ENCODE peak calls at places on chromosomes 16 and 17, in six cellular contexts. One of them, this sample, is unnamed.

GRCh38 chr16:82062645-82063058 is 27.6 kb downstream of the HSD17B2 start:
- DNase-seq in fibroblast of pulmonary artery: peak
- DNase-seq in breast epithelium: no peak
- DNase-seq in transverse colon: no peak
- DNase-seq in cardiac fibroblast: peak
- DNase-seq in CD8-positive, alpha-beta T cell: no peak
- DNase-seq in this sample: no peak

GRCh38 chr16:58128721-58129096 is 472 bp downstream of the CFAP20 start:
- DNase-seq in fibroblast of pulmonary artery: no peak
- DNase-seq in breast epithelium: no peak
- DNase-seq in transverse colon: no peak
- DNase-seq in cardiac fibroblast: no peak
- DNase-seq in CD8-positive, alpha-beta T cell: no peak
- DNase-seq in this sample: no peak

GRCh38 chr17:65099941-65100315 is 37.2 kb upstream of the RGS9 start:
- DNase-seq in fibroblast of pulmonary artery: peak
- DNase-seq in breast epithelium: peak
- DNase-seq in transverse colon: peak
- DNase-seq in cardiac fibroblast: peak
- DNase-seq in CD8-positive, alpha-beta T cell: peak
- DNase-seq in this sample: no peak

GRCh38 chr17:6231886-6232767 is 161.9 kb downstream of the WSCD1 start:
- DNase-seq in fibroblast of pulmonary artery: no peak
- DNase-seq in breast epithelium: no peak
- DNase-seq in transverse colon: no peak
- DNase-seq in cardiac fibroblast: no peak
- DNase-seq in CD8-positive, alpha-beta T cell: no peak
- DNase-seq in this sample: no peak

GRCh38 chr17:58391302-58391984 is 25.9 kb downstream of the RNF43 start:
- DNase-seq in fibroblast of pulmonary artery: peak
- DNase-seq in breast epithelium: peak
- DNase-seq in transverse colon: peak
- DNase-seq in cardiac fibroblast: peak
- DNase-seq in CD8-positive, alpha-beta T cell: no peak
- DNase-seq in this sample: no peak

GRCh38 chr16:78196527-78196926 is 97.1 kb downstream of the WWOX start:
- DNase-seq in fibroblast of pulmonary artery: no peak
- DNase-seq in breast epithelium: no peak
- DNase-seq in transverse colon: no peak
- DNase-seq in cardiac fibroblast: no peak
- DNase-seq in CD8-positive, alpha-beta T cell: no peak
- DNase-seq in this sample: no peak

GRCh38 chr16:11792404-11793260 is 4.4 kb downstream of the ZC3H7A start:
- DNase-seq in fibroblast of pulmonary artery: no peak
- DNase-seq in breast epithelium: no peak
- DNase-seq in transverse colon: peak
- DNase-seq in cardiac fibroblast: no peak
- DNase-seq in CD8-positive, alpha-beta T cell: no peak
- DNase-seq in this sample: no peak

GRCh38 chr17:43199633-43200032 is 12.0 kb upstream of the TMEM106A start:
- DNase-seq in fibroblast of pulmonary artery: no peak
- DNase-seq in breast epithelium: no peak
- DNase-seq in transverse colon: no peak
- DNase-seq in cardiac fibroblast: no peak
- DNase-seq in CD8-positive, alpha-beta T cell: no peak
- DNase-seq in this sample: no peak

GRCh38 chr16:15849209-15849981 is 7.4 kb downstream of the MYH11 start:
- DNase-seq in fibroblast of pulmonary artery: no peak
- DNase-seq in breast epithelium: no peak
- DNase-seq in transverse colon: no peak
- DNase-seq in cardiac fibroblast: no peak
- DNase-seq in CD8-positive, alpha-beta T cell: no peak
- DNase-seq in this sample: no peak

GRCh38 chr16:85258616-85259015 is 146.3 kb upstream of the CIBAR2 start:
- DNase-seq in fibroblast of pulmonary artery: no peak
- DNase-seq in breast epithelium: no peak
- DNase-seq in transverse colon: no peak
- DNase-seq in cardiac fibroblast: no peak
- DNase-seq in CD8-positive, alpha-beta T cell: no peak
- DNase-seq in this sample: no peak

GRCh38 chr16:29784901-29785500 is 5.5 kb upstream of the KIF22 start:
- DNase-seq in fibroblast of pulmonary artery: peak
- DNase-seq in breast epithelium: no peak
- DNase-seq in transverse colon: peak
- DNase-seq in cardiac fibroblast: peak
- DNase-seq in CD8-positive, alpha-beta T cell: peak
- DNase-seq in this sample: no peak

GRCh38 chr17:29615048-29615385 is 7.7 kb downstream of the CORO6 start:
- DNase-seq in fibroblast of pulmonary artery: no peak
- DNase-seq in breast epithelium: no peak
- DNase-seq in transverse colon: peak
- DNase-seq in cardiac fibroblast: no peak
- DNase-seq in CD8-positive, alpha-beta T cell: peak
- DNase-seq in this sample: no peak

GRCh38 chr17:72967963-72968585 is 124.4 kb downstream of the SLC39A11 start:
- DNase-seq in fibroblast of pulmonary artery: no peak
- DNase-seq in breast epithelium: no peak
- DNase-seq in transverse colon: no peak
- DNase-seq in cardiac fibroblast: no peak
- DNase-seq in CD8-positive, alpha-beta T cell: no peak
- DNase-seq in this sample: no peak

GRCh38 chr17:45771473-45771959 is 12.6 kb upstream of the CRHR1 start:
- DNase-seq in fibroblast of pulmonary artery: no peak
- DNase-seq in breast epithelium: no peak
- DNase-seq in transverse colon: no peak
- DNase-seq in cardiac fibroblast: no peak
- DNase-seq in CD8-positive, alpha-beta T cell: no peak
- DNase-seq in this sample: no peak

GRCh38 chr16:84284168-84284722 is 10.4 kb upstream of the WFDC1 start:
- DNase-seq in fibroblast of pulmonary artery: peak
- DNase-seq in breast epithelium: no peak
- DNase-seq in transverse colon: peak
- DNase-seq in cardiac fibroblast: peak
- DNase-seq in CD8-positive, alpha-beta T cell: no peak
- DNase-seq in this sample: no peak

GRCh38 chr16:68539704-68540370 is 746 bp downstream of the ZFP90 start:
- DNase-seq in fibroblast of pulmonary artery: no peak
- DNase-seq in breast epithelium: no peak
- DNase-seq in transverse colon: no peak
- DNase-seq in cardiac fibroblast: peak
- DNase-seq in CD8-positive, alpha-beta T cell: peak
- DNase-seq in this sample: no peak

GRCh38 chr17:63002625-63003024 is 36.6 kb downstream of the TANC2 start:
- DNase-seq in fibroblast of pulmonary artery: no peak
- DNase-seq in breast epithelium: no peak
- DNase-seq in transverse colon: no peak
- DNase-seq in cardiac fibroblast: no peak
- DNase-seq in CD8-positive, alpha-beta T cell: no peak
- DNase-seq in this sample: no peak

GRCh38 chr17:289409-289808 is 63.2 kb downstream of the RPH3AL start:
- DNase-seq in fibroblast of pulmonary artery: no peak
- DNase-seq in breast epithelium: no peak
- DNase-seq in transverse colon: no peak
- DNase-seq in cardiac fibroblast: no peak
- DNase-seq in CD8-positive, alpha-beta T cell: no peak
- DNase-seq in this sample: no peak

GRCh38 chr16:47834485-47835024 is 321.2 kb downstream of the ABCC12 start:
- DNase-seq in fibroblast of pulmonary artery: no peak
- DNase-seq in breast epithelium: no peak
- DNase-seq in transverse colon: no peak
- DNase-seq in cardiac fibroblast: no peak
- DNase-seq in CD8-positive, alpha-beta T cell: no peak
- DNase-seq in this sample: no peak

GRCh38 chr17:44097110-44097810 is 26.2 kb downstream of the HDAC5 start:
- DNase-seq in fibroblast of pulmonary artery: peak
- DNase-seq in breast epithelium: no peak
- DNase-seq in transverse colon: no peak
- DNase-seq in cardiac fibroblast: peak
- DNase-seq in CD8-positive, alpha-beta T cell: no peak
- DNase-seq in this sample: no peak

GRCh38 chr17:67067571-67068517 is 23.5 kb downstream of the CACNG1 start:
- DNase-seq in fibroblast of pulmonary artery: no peak
- DNase-seq in breast epithelium: no peak
- DNase-seq in transverse colon: no peak
- DNase-seq in cardiac fibroblast: no peak
- DNase-seq in CD8-positive, alpha-beta T cell: no peak
- DNase-seq in this sample: no peak

GRCh38 chr16:49858200-49859129 is 2.6 kb upstream of the ZNF423 start:
- DNase-seq in fibroblast of pulmonary artery: peak
- DNase-seq in breast epithelium: no peak
- DNase-seq in transverse colon: peak
- DNase-seq in cardiac fibroblast: peak
- DNase-seq in CD8-positive, alpha-beta T cell: no peak
- DNase-seq in this sample: no peak

GRCh38 chr17:62860962-62861873 is 53.1 kb upstream of the MARCHF10 start:
- DNase-seq in fibroblast of pulmonary artery: no peak
- DNase-seq in breast epithelium: no peak
- DNase-seq in transverse colon: no peak
- DNase-seq in cardiac fibroblast: peak
- DNase-seq in CD8-positive, alpha-beta T cell: no peak
- DNase-seq in this sample: no peak

GRCh38 chr17:81929253-81930141 is 2.0 kb upstream of the MAFG start:
- DNase-seq in fibroblast of pulmonary artery: no peak
- DNase-seq in breast epithelium: no peak
- DNase-seq in transverse colon: no peak
- DNase-seq in cardiac fibroblast: no peak
- DNase-seq in CD8-positive, alpha-beta T cell: no peak
- DNase-seq in this sample: no peak
- H3K4me3 ChIP-seq in fibroblast of pulmonary artery: no peak
- H3K4me3 ChIP-seq in breast epithelium: no peak
- H3K4me3 ChIP-seq in transverse colon: no peak
- H3K4me3 ChIP-seq in cardiac fibroblast: no peak
- H3K4me3 ChIP-seq in CD8-positive, alpha-beta T cell: no peak
- H3K4me3 ChIP-seq in this sample: no peak

GRCh38 chr16:79278506-79278905 is 322.0 kb downstream of the MAF start:
- DNase-seq in fibroblast of pulmonary artery: no peak
- DNase-seq in breast epithelium: no peak
- DNase-seq in transverse colon: peak
- DNase-seq in cardiac fibroblast: no peak
- DNase-seq in CD8-positive, alpha-beta T cell: peak
- DNase-seq in this sample: no peak
- H3K4me3 ChIP-seq in fibroblast of pulmonary artery: no peak
- H3K4me3 ChIP-seq in breast epithelium: no peak
- H3K4me3 ChIP-seq in transverse colon: no peak
- H3K4me3 ChIP-seq in cardiac fibroblast: no peak
- H3K4me3 ChIP-seq in CD8-positive, alpha-beta T cell: no peak
- H3K4me3 ChIP-seq in this sample: no peak

GRCh38 chr16:75065808-75066149 is 50.8 kb downstream of the LDHD start:
- DNase-seq in fibroblast of pulmonary artery: no peak
- DNase-seq in breast epithelium: no peak
- DNase-seq in transverse colon: peak
- DNase-seq in cardiac fibroblast: no peak
- DNase-seq in CD8-positive, alpha-beta T cell: no peak
- DNase-seq in this sample: no peak

GRCh38 chr16:75063549-75064082 is 53.0 kb downstream of the LDHD start:
- DNase-seq in fibroblast of pulmonary artery: no peak
- DNase-seq in breast epithelium: no peak
- DNase-seq in transverse colon: no peak
- DNase-seq in cardiac fibroblast: no peak
- DNase-seq in CD8-positive, alpha-beta T cell: no peak
- DNase-seq in this sample: no peak

GRCh38 chr16:75062944-75063444 is 53.6 kb downstream of the LDHD start:
- DNase-seq in fibroblast of pulmonary artery: no peak
- DNase-seq in breast epithelium: no peak
- DNase-seq in transverse colon: no peak
- DNase-seq in cardiac fibroblast: no peak
- DNase-seq in CD8-positive, alpha-beta T cell: no peak
- DNase-seq in this sample: no peak

GRCh38 chr16:75065149-75065807 is 51.3 kb downstream of the LDHD start:
- DNase-seq in fibroblast of pulmonary artery: no peak
- DNase-seq in breast epithelium: no peak
- DNase-seq in transverse colon: peak
- DNase-seq in cardiac fibroblast: no peak
- DNase-seq in CD8-positive, alpha-beta T cell: peak
- DNase-seq in this sample: no peak

DNA sequence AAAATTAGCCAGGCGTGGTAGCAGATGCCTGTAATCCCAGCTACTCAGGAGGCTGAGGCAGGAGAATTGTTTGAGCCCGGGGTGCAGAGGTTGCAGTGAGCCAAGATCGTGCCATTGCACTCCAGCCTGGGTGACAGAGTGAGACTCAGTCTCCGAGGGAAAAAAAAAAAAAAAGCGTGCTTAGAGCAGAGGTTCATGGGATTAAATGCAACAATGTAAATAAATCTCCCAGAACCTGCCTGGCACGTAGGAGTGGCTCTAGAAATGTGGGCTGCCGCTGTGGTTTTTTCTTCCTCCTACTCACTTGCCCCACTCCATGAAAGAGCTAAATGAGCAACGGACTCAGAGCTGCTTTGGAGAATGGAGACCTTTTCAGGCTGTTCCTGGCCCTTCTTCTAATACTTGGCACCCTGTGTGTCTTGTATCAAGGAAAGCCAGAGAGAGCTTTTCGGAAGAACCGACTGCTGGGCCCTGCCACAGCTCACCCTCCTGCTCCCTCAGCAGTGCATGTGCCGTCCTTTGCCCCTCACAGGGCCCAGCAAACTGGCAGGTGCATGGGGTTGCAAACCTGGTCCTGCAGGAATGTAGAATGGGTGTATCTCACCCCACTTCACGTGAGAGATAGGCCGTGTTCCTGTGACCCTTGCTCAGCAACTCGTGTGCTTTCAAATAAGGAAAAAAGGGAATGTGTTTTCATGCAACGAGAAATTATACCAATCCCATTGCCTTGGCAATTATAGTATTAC is 52.0 kb downstream of the LDHD start:
- DNase-seq in fibroblast of pulmonary artery: no peak
- DNase-seq in breast epithelium: peak
- DNase-seq in transverse colon: peak
- DNase-seq in cardiac fibroblast: no peak
- DNase-seq in CD8-positive, alpha-beta T cell: peak
- DNase-seq in this sample: no peak
- H3K4me3 ChIP-seq in fibroblast of pulmonary artery: no peak
- H3K4me3 ChIP-seq in breast epithelium: no peak
- H3K4me3 ChIP-seq in transverse colon: no peak
- H3K4me3 ChIP-seq in cardiac fibroblast: no peak
- H3K4me3 ChIP-seq in CD8-positive, alpha-beta T cell: peak
- H3K4me3 ChIP-seq in this sample: peak

GRCh38 chr16:2928796-2929195 is 17.1 kb downstream of the FLYWCH1 start:
- DNase-seq in fibroblast of pulmonary artery: no peak
- DNase-seq in breast epithelium: no peak
- DNase-seq in transverse colon: no peak
- DNase-seq in cardiac fibroblast: no peak
- DNase-seq in CD8-positive, alpha-beta T cell: no peak
- DNase-seq in this sample: no peak

GRCh38 chr16:2925951-2926659 is 14.4 kb downstream of the FLYWCH1 start:
- DNase-seq in fibroblast of pulmonary artery: no peak
- DNase-seq in breast epithelium: no peak
- DNase-seq in transverse colon: no peak
- DNase-seq in cardiac fibroblast: no peak
- DNase-seq in CD8-positive, alpha-beta T cell: no peak
- DNase-seq in this sample: no peak

GRCh38 chr16:2924901-2925820 is 13.4 kb downstream of the FLYWCH1 start:
- DNase-seq in fibroblast of pulmonary artery: no peak
- DNase-seq in breast epithelium: no peak
- DNase-seq in transverse colon: no peak
- DNase-seq in cardiac fibroblast: no peak
- DNase-seq in CD8-positive, alpha-beta T cell: no peak
- DNase-seq in this sample: no peak

GRCh38 chr16:2929693-2930092 is 18.0 kb downstream of the FLYWCH1 start:
- DNase-seq in fibroblast of pulmonary artery: no peak
- DNase-seq in breast epithelium: no peak
- DNase-seq in transverse colon: no peak
- DNase-seq in cardiac fibroblast: no peak
- DNase-seq in CD8-positive, alpha-beta T cell: no peak
- DNase-seq in this sample: no peak

GRCh38 chr16:2926660-2927646 is 15.2 kb downstream of the FLYWCH1 start:
- DNase-seq in fibroblast of pulmonary artery: peak
- DNase-seq in breast epithelium: peak
- DNase-seq in transverse colon: peak
- DNase-seq in cardiac fibroblast: peak
- DNase-seq in CD8-positive, alpha-beta T cell: peak
- DNase-seq in this sample: peak
- H3K4me3 ChIP-seq in fibroblast of pulmonary artery: no peak
- H3K4me3 ChIP-seq in breast epithelium: peak
- H3K4me3 ChIP-seq in transverse colon: no peak
- H3K4me3 ChIP-seq in cardiac fibroblast: no peak
- H3K4me3 ChIP-seq in CD8-positive, alpha-beta T cell: no peak
- H3K4me3 ChIP-seq in this sample: no peak

This sample was measured in esophagus squamous epithelium.